ENCODE peak calls at places on chromosomes 16 and 17, in seven cellular contexts. M is aorta; Y is Peyer's patch; B is CD4-positive, alpha-beta memory T cell; H is GM13977; W is heart left ventricle; J is endothelial cell of umbilical vein. F is an unnamed sample.

GRCh38 chr16:56617212-56618085 is 8.1 kb upstream of the MT1E start:
- DNase-seq in Y (no peak), H (no peak), J (no peak), B (no peak), W (peak), M (peak), F (peak)

GRCh38 chr17:42538482-42538881 is 2.4 kb downstream of the NAGLU start:
- DNase-seq in H (no peak), J (no peak), W (no peak), B (no peak), Y (no peak), M (no peak), F (no peak)

GRCh38 chr16:1108299-1109252 is 12.5 kb upstream of the C1QTNF8 start:
- DNase-seq in W (no peak), B (no peak), M (peak), J (no peak), Y (no peak), H (no peak), F (no peak)

GRCh38 chr16:4772351-4772750 is 5.4 kb upstream of the ZNF500 start:
- DNase-seq in B (no peak), W (no peak), J (no peak), H (no peak), Y (no peak), M (no peak), F (no peak)

GRCh38 chr17:45221081-45221996 is at the start of gene FMNL1:
- DNase-seq in J (no peak), Y (peak), H (peak), B (peak), M (peak), W (peak), F (peak)

GRCh38 chr17:36943250-36944220 is 5.2 kb upstream of the AATF start:
- DNase-seq in W (no peak), Y (no peak), H (peak), M (no peak), B (no peak), J (peak), F (no peak)

GRCh38 chr17:73856585-73856984 is 212.3 kb upstream of the SDK2 start:
- DNase-seq in M (no peak), W (no peak), B (no peak), J (no peak), Y (no peak), H (no peak), F (no peak)

GRCh38 chr17:72164340-72164739 is 43.5 kb downstream of the SOX9 start:
- DNase-seq in W (no peak), H (no peak), J (no peak), B (no peak), Y (no peak), M (no peak), F (no peak)

GRCh38 chr16:64434526-64435069 is 687.3 kb downstream of the CDH11 start:
- DNase-seq in W (no peak), H (no peak), J (no peak), Y (no peak), B (no peak), M (no peak), F (no peak)

GRCh38 chr16:57893559-57894389 is 77.2 kb downstream of the CNGB1 start:
- DNase-seq in Y (no peak), J (peak), W (no peak), M (no peak), H (no peak), B (no peak), F (peak)

GRCh38 chr17:28717578-28718316 is at the start of gene RAB34:
- DNase-seq in M (peak), B (no peak), W (peak), H (no peak), J (peak), Y (peak), F (peak)

GRCh38 chr16:3004319-3004718 is 8.4 kb upstream of the CLDN9 start:
- DNase-seq in Y (no peak), H (no peak), B (no peak), J (no peak), W (no peak), M (no peak), F (no peak)

GRCh38 chr17:83196088-83196765 is 116.8 kb downstream of the METRNL start:
- DNase-seq in W (peak), B (no peak), J (no peak), Y (peak), M (peak), H (no peak), F (no peak)

GRCh38 chr16:12741176-12741575 is 62.5 kb downstream of the CPPED1 start:
- DNase-seq in W (no peak), J (no peak), Y (no peak), B (no peak), H (no peak), M (no peak), F (no peak)

GRCh38 chr17:74467221-74467951 is 952 bp downstream of the CD300A start:
- DNase-seq in M (no peak), W (peak), Y (peak), B (no peak), H (peak), J (no peak), F (no peak)

GRCh38 chr17:28727727-28728363 is 743 bp upstream of the NEK8 start:
- DNase-seq in J (peak), B (peak), M (no peak), H (peak), W (peak), Y (peak), F (peak)

GRCh38 chr16:78462261-78463208 is 363.1 kb downstream of the WWOX start:
- DNase-seq in Y (no peak), J (no peak), H (no peak), W (no peak), B (no peak), M (no peak), F (no peak)

GRCh38 chr16:54407596-54407995 is 121.0 kb upstream of the IRX3 start:
- DNase-seq in H (no peak), M (no peak), J (no peak), Y (no peak), W (no peak), B (no peak), F (peak)

GRCh38 chr16:14029658-14030057 is 41.5 kb upstream of the MRTFB start:
- DNase-seq in Y (no peak), M (no peak), J (no peak), B (no peak), H (no peak), W (peak), F (no peak)

GRCh38 chr17:2695243-2695960 is 16.2 kb downstream of the CLUH start:
- DNase-seq in W (peak), Y (no peak), B (no peak), H (peak), J (no peak), M (peak), F (no peak)

GRCh38 chr17:51734462-51734861 is 424.1 kb downstream of the CA10 start:
- DNase-seq in W (no peak), H (no peak), Y (no peak), M (no peak), J (no peak), B (no peak), F (no peak)

GRCh38 chr17:6755731-6756184 is at the start of gene XAF1:
- DNase-seq in H (no peak), W (peak), B (peak), M (no peak), Y (peak), J (peak), F (peak)

GRCh38 chr16:52549011-52549692 is 2.2 kb upstream of the TOX3 start:
- DNase-seq in H (no peak), Y (no peak), J (no peak), B (no peak), M (no peak), W (no peak), F (peak)

GRCh38 chr16:67807148-67807682 is 526 bp downstream of the TSNAXIP1 start:
- DNase-seq in M (no peak), B (no peak), W (peak), J (no peak), Y (no peak), H (no peak), F (no peak)

GRCh38 chr16:3761375-3762079 is 44.2 kb upstream of the TRAP1 start:
- DNase-seq in M (no peak), H (no peak), Y (no peak), B (no peak), W (no peak), J (no peak), F (no peak)

GRCh38 chr16:7372095-7372494 is 39.5 kb downstream of the RBFOX1 start:
- DNase-seq in B (no peak), H (no peak), M (no peak), W (no peak), Y (no peak), J (no peak), F (no peak)

GRCh38 chr16:88785106-88785924 is at the start of gene PIEZO1:
- DNase-seq in J (peak), H (peak), B (peak), W (peak), M (peak), Y (peak), F (peak)

GRCh38 chr17:19533718-19534561 is at the start of gene SLC47A1:
- DNase-seq in J (peak), H (peak), B (no peak), M (peak), Y (no peak), W (peak), F (peak)

GRCh38 chr16:17369441-17369951 is 101.3 kb downstream of the XYLT1 start:
- DNase-seq in M (no peak), J (peak), B (peak), H (peak), W (peak), Y (peak), F (no peak)

GRCh38 chr17:71885662-71886061 is 235.2 kb upstream of the SOX9 start:
- DNase-seq in M (no peak), J (no peak), B (no peak), H (no peak), Y (no peak), W (no peak), F (no peak)

GRCh38 chr17:78735832-78736525 is 46.1 kb downstream of the CYTH1 start:
- DNase-seq in H (no peak), M (no peak), J (peak), W (no peak), B (peak), Y (no peak), F (no peak)

GRCh38 chr16:89909777-89910716 is 8.6 kb upstream of the MC1R start:
- DNase-seq in M (peak), W (peak), Y (peak), J (peak), B (peak), H (peak), F (peak)

GRCh38 chr17:62760059-62760887 is 47.8 kb downstream of the MARCHF10 start:
- DNase-seq in J (peak), B (no peak), Y (no peak), M (no peak), H (no peak), W (no peak), F (peak)

GRCh38 chr17:80187493-80187892 is 17.7 kb downstream of the CARD14 start:
- DNase-seq in J (no peak), H (no peak), W (peak), Y (no peak), M (no peak), B (no peak), F (no peak)

GRCh38 chr16:85136705-85137322 is 24.5 kb upstream of the CIBAR2 start:
- DNase-seq in Y (peak), W (no peak), B (no peak), J (no peak), H (no peak), M (no peak), F (peak)

F was measured in foreskin fibroblast.